ENCODE peak calls at places on chromosome 10, in six cellular contexts. E, H, J, A, Z and I are unnamed samples.

GRCh38 chr10:62843591-62843990 is 27.4 kb upstream of the EGR2 start:
- DNase-seq in E (no peak), H (no peak), J (no peak), A (no peak), Z (no peak), I (no peak)

GRCh38 chr10:61937631-61938284 is 36.3 kb downstream of the ARID5B start:
- DNase-seq in E (no peak), H (no peak), J (peak; percentile 78), A (no peak), Z (peak; percentile 75), I (peak; percentile 62)

GRCh38 chr10:113326160-113327111 is 226.4 kb upstream of the HABP2 start:
- DNase-seq in E (no peak), H (peak; percentile 11), J (peak; percentile 89), A (peak; percentile 40), Z (peak; percentile 91), I (peak; percentile 79)

GRCh38 chr10:95864906-95865813 is 42.6 kb upstream of the CC2D2B start:
- DNase-seq in E (no peak), H (peak; percentile 20), J (peak; percentile 90), A (no peak), Z (no peak), I (peak; percentile 33)

GRCh38 chr10:102065561-102066420 is 642 bp downstream of the HPS6 start:
- DNase-seq in E (peak; percentile 34), H (no peak), J (peak; percentile 20), A (no peak), Z (no peak), I (no peak)

GRCh38 chr10:112282086-112282485 is 1.1 kb upstream of the TECTB start:
- DNase-seq in E (no peak), H (no peak), J (peak; percentile 57), A (no peak), Z (no peak), I (no peak)

GRCh38 chr10:19498348-19499290 is 317.6 kb upstream of the PLXDC2 start:
- DNase-seq in E (no peak), H (no peak), J (peak; percentile 42), A (no peak), Z (no peak), I (no peak)

GRCh38 chr10:21329995-21330627 is 195.4 kb downstream of the SKIDA1 start:
- DNase-seq in E (no peak), H (no peak), J (peak; percentile 94), A (no peak), Z (peak; percentile 75), I (peak; percentile 44)

GRCh38 chr10:6272126-6272525 is 69.4 kb downstream of the PFKFB3 start:
- DNase-seq in E (no peak), H (no peak), J (no peak), A (no peak), Z (no peak), I (no peak)

GRCh38 chr10:77550378-77550777 is 87.2 kb downstream of the KCNMA1 start:
- DNase-seq in E (no peak), H (no peak), J (peak; percentile 50), A (no peak), Z (no peak), I (no peak)

GRCh38 chr10:61787170-61787569 is 114.3 kb upstream of the ARID5B start:
- DNase-seq in E (no peak), H (no peak), J (no peak), A (no peak), Z (no peak), I (no peak)

GRCh38 chr10:119207713-119208552 is 562 bp downstream of the GRK5 start:
- DNase-seq in E (peak; percentile 50), H (peak; percentile 61), J (peak; percentile 62), A (no peak), Z (no peak), I (no peak)

GRCh38 chr10:120505056-120505455 is 48.0 kb downstream of the PLPP4 start:
- DNase-seq in E (no peak), H (no peak), J (no peak), A (no peak), Z (no peak), I (no peak)

GRCh38 chr10:5943536-5943935 is 33.8 kb downstream of the IL15RA start:
- DNase-seq in E (no peak), H (no peak), J (peak; percentile 65), A (no peak), Z (no peak), I (no peak)

GRCh38 chr10:123150986-123151738 is 3.0 kb upstream of the BUB3 start:
- DNase-seq in E (no peak), H (no peak), J (no peak), A (no peak), Z (no peak), I (no peak)
- H3K4me3 ChIP-seq in E (peak overlapping the region; percentile 40), H (no peak overlapping the region), J (no peak overlapping the region), A (no peak overlapping the region), Z (no peak overlapping the region), I (no peak overlapping the region)

GRCh38 chr10:18231480-18231879 is 91.3 kb downstream of the CACNB2 start:
- DNase-seq in E (no peak), H (no peak), J (no peak), A (no peak), Z (no peak), I (no peak)

GRCh38 chr10:18229839-18230238 is 89.6 kb downstream of the CACNB2 start:
- DNase-seq in E (no peak), H (no peak), J (peak; percentile 74), A (no peak), Z (no peak), I (no peak)

GRCh38 chr10:18235477-18235876 is 95.3 kb downstream of the CACNB2 start:
- DNase-seq in E (no peak), H (no peak), J (no peak), A (no peak), Z (no peak), I (no peak)

GRCh38 chr10:18230794-18231193 is 90.6 kb downstream of the CACNB2 start:
- DNase-seq in E (no peak), H (no peak), J (peak; percentile 57), A (no peak), Z (no peak), I (no peak)

DNA sequence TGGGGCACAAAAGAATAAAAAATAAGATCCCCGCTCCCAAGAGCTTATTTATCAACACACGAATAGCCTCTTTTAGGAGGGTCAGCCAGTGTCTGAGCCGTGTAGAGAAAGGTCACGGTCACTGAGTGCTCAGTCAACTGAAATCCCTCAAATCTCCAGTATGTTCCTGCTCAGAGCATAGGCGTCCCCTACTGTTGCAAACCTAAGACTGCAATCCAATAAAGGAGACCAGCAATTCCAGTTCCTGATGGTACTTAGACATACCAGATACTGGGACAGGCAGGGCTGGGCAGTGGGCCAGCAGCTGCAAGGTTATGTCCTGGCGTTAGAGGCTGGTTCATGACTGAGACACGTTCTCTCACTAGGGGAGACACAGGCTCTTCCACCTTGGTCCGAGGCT is 93.6 kb downstream of the CACNB2 start:
- DNase-seq in E (no peak), H (no peak), J (peak; percentile 26), A (no peak), Z (no peak), I (no peak)
- TF ChIP-seq CTCF in E (no peak), H (no peak), J (peak; percentile 34), A (no peak), Z (no peak), I (no peak)

DNA sequence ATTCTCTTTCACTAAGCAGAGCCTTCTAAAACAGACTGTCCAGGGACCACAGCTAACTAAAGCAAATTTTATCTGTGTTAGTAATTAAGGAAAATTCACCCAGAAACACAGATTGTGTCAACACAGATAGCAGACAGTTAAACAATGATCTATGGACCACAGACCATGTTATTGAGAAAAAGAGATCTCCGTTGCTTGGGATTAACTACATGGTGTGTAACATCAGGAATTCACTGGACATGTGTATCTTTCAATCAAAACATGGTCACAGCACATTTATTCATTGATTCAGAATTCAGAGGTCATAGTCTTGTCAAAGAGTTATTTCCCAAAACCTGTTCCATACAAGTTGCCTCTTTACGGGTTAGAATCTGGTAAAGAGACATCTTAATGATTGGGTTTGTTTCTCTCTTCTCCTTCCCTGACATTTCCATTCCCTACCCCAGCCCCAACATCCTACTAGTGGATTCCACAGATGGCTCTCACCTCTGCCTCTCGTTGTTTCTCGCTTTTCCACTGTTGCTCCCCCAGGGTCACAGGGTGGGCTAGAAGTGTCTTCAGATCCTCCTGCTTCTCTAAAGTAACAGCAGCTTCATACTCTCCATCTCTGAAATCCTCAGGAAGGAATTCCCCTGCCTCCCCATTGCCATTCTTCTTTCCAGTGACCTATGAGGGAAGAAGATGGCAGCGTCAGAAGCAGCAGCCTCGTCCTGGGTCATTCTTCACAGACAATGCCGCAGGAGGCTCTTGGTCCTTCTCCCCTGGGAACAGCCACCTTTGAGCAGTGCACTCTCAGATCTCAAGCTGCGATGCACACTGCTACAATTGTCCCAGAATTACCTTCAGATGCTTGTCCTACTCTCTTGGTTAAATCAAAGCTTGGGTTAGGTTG is 958 bp downstream of the ANKRD1 start:
- DNase-seq in E (no peak), H (no peak), J (no peak), A (no peak), Z (no peak), I (no peak)
- H3K4me3 ChIP-seq in E (no peak overlapping the region), H (no peak overlapping the region), J (peak overlapping the region; percentile 13), A (no peak overlapping the region), Z (peak overlapping the region; percentile 50), I (no peak overlapping the region)

DNA sequence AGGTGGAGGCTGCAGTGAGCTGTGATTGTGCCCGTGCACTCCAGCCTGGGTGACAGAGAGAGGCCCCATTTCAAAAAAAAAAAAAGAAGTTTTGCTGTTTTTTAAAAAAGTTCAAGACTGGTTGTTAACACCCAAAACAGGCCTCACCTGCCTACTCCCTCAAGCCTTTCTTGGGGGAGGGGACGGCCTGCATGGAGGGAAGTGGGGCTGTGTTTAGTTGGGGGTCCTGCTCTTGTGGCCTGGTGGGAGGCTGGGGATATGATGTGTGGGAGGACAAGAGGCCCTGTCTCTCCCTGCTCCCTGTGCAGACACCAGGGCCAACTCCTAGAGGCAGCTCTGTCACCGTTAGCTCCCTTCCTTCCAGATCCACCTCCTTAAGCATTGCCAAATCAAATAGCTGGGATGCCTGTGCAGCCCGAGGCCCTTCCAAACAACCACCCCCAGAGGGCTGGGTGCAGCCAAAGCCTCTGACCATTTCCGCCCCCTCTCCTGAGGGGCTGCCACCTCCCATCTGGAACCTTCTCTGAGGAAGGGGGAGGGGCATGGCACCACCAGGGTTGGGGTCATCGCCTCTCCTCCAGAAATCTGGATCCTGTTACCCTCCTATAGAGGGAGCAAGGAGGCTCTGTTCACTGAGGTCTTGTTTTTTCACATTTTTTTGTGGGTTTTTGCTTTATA is 32.9 kb upstream of the ANKRD2 start:
- DNase-seq in E (no peak), H (no peak), J (peak; percentile 85), A (no peak), Z (peak; percentile 41), I (peak; percentile 42)
- TF ChIP-seq CTCF in E (no peak), H (no peak), J (peak; percentile 43), A (no peak), Z (no peak), I (peak; percentile 30)

GRCh38 chr10:70672165-70672992 is at the start of gene ADAMTS14:
- DNase-seq in E (no peak), H (peak; percentile 72), J (peak; percentile 47), A (no peak), Z (peak; percentile 34), I (no peak)
- H3K4me3 ChIP-seq in E (peak within 1 kb of the TSS; percentile 51), H (peak within 1 kb of the TSS; percentile 57), J (peak within 1 kb of the TSS; percentile 50), A (peak within 1 kb of the TSS; percentile 35), Z (peak within 1 kb of the TSS; percentile 54), I (peak within 1 kb of the TSS; percentile 60)